ENCODE peak calls at places on chromosomes 4 and X, in eight cellular contexts. One of them, this sample, is unnamed.

GRCh38 chr4:41590591-41590990 is 52.6 kb downstream of the LIMCH1 start:
- DNase-seq in esophagus muscularis mucosa: peak; percentile 60
- DNase-seq in CD4-positive, CD25-positive, alpha-beta regulatory T cell: no peak
- DNase-seq in cardiac muscle cell: no peak
- DNase-seq in CD8-positive, alpha-beta memory T cell: no peak
- DNase-seq in pancreas: peak; percentile 16
- DNase-seq in SK-N-SH: peak; percentile 50
- DNase-seq in CD8-positive, alpha-beta T cell: no peak
- DNase-seq in this sample: no peak

GRCh38 chr4:6471303-6472007 is 959 bp downstream of the PPP2R2C start:
- DNase-seq in esophagus muscularis mucosa: peak; percentile 60
- DNase-seq in CD4-positive, CD25-positive, alpha-beta regulatory T cell: no peak
- DNase-seq in cardiac muscle cell: no peak
- DNase-seq in CD8-positive, alpha-beta memory T cell: no peak
- DNase-seq in pancreas: no peak
- DNase-seq in SK-N-SH: peak; percentile 74
- DNase-seq in CD8-positive, alpha-beta T cell: no peak
- DNase-seq in this sample: peak; percentile 28

GRCh38 chr4:121277194-121278105 is 103.4 kb downstream of the QRFPR start:
- DNase-seq in esophagus muscularis mucosa: no peak
- DNase-seq in CD4-positive, CD25-positive, alpha-beta regulatory T cell: no peak
- DNase-seq in cardiac muscle cell: peak; percentile 25
- DNase-seq in CD8-positive, alpha-beta memory T cell: no peak
- DNase-seq in pancreas: no peak
- DNase-seq in SK-N-SH: peak; percentile 4
- DNase-seq in CD8-positive, alpha-beta T cell: no peak
- DNase-seq in this sample: no peak

GRCh38 chrX:10755477-10756334 is 135.3 kb upstream of the MID1 start:
- DNase-seq in esophagus muscularis mucosa: no peak
- DNase-seq in CD4-positive, CD25-positive, alpha-beta regulatory T cell: no peak
- DNase-seq in cardiac muscle cell: peak; percentile 80
- DNase-seq in CD8-positive, alpha-beta memory T cell: no peak
- DNase-seq in pancreas: peak; percentile 6
- DNase-seq in SK-N-SH: no peak
- DNase-seq in CD8-positive, alpha-beta T cell: no peak
- DNase-seq in this sample: peak; percentile 26

GRCh38 chrX:21745756-21746155 is 12.2 kb downstream of the SMPX start:
- DNase-seq in esophagus muscularis mucosa: no peak
- DNase-seq in CD4-positive, CD25-positive, alpha-beta regulatory T cell: peak; percentile 10
- DNase-seq in cardiac muscle cell: peak; percentile 56
- DNase-seq in CD8-positive, alpha-beta memory T cell: peak; percentile 2
- DNase-seq in pancreas: peak; percentile 3
- DNase-seq in SK-N-SH: peak; percentile 15
- DNase-seq in CD8-positive, alpha-beta T cell: peak; percentile 13
- DNase-seq in this sample: peak; percentile 74

GRCh38 chrX:121853762-121854613 is 806.6 kb downstream of the GLUD2 start:
- DNase-seq in esophagus muscularis mucosa: no peak
- DNase-seq in CD4-positive, CD25-positive, alpha-beta regulatory T cell: no peak
- DNase-seq in cardiac muscle cell: no peak
- DNase-seq in CD8-positive, alpha-beta memory T cell: no peak
- DNase-seq in pancreas: no peak
- DNase-seq in SK-N-SH: no peak
- DNase-seq in CD8-positive, alpha-beta T cell: no peak
- DNase-seq in this sample: no peak

GRCh38 chr4:567457-568350 is 8.4 kb downstream of the TMEM271 start:
- DNase-seq in esophagus muscularis mucosa: no peak
- DNase-seq in CD4-positive, CD25-positive, alpha-beta regulatory T cell: no peak
- DNase-seq in cardiac muscle cell: no peak
- DNase-seq in CD8-positive, alpha-beta memory T cell: no peak
- DNase-seq in pancreas: no peak
- DNase-seq in SK-N-SH: no peak
- DNase-seq in CD8-positive, alpha-beta T cell: no peak
- DNase-seq in this sample: no peak

GRCh38 chrX:17632942-17633341 is 104.4 kb upstream of the SCML1 start:
- DNase-seq in esophagus muscularis mucosa: no peak
- DNase-seq in CD4-positive, CD25-positive, alpha-beta regulatory T cell: no peak
- DNase-seq in cardiac muscle cell: no peak
- DNase-seq in CD8-positive, alpha-beta memory T cell: no peak
- DNase-seq in pancreas: no peak
- DNase-seq in SK-N-SH: no peak
- DNase-seq in CD8-positive, alpha-beta T cell: no peak
- DNase-seq in this sample: no peak

GRCh38 chr4:180636696-180637095 is 1606.5 kb upstream of the TENM3 start:
- DNase-seq in esophagus muscularis mucosa: no peak
- DNase-seq in CD4-positive, CD25-positive, alpha-beta regulatory T cell: no peak
- DNase-seq in cardiac muscle cell: no peak
- DNase-seq in CD8-positive, alpha-beta memory T cell: no peak
- DNase-seq in pancreas: no peak
- DNase-seq in SK-N-SH: no peak
- DNase-seq in CD8-positive, alpha-beta T cell: no peak
- DNase-seq in this sample: peak; percentile 4

DNA sequence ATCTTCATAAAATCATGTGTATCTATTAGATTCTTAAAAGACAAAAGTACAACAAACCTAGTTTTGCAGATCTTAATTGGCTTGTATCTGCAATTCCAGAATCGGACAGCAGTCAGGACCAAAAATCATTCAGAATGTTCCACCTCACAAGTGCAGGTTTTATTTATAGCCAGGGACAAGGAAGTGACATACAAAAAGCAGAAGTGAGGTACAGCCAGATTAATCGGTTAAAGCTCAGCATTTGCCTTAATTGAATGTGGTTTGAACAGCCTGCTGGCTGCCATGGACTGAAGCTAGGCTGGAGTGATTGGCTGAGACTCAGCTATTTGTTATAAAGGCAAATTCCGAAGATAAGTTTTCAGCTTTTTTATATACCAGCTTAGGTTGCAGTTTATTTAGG is 932.6 kb downstream of the C4orf33 start:
- DNase-seq in esophagus muscularis mucosa: no peak
- DNase-seq in CD4-positive, CD25-positive, alpha-beta regulatory T cell: no peak
- DNase-seq in cardiac muscle cell: peak; percentile 17
- DNase-seq in CD8-positive, alpha-beta memory T cell: no peak
- DNase-seq in pancreas: no peak
- DNase-seq in SK-N-SH: no peak
- DNase-seq in CD8-positive, alpha-beta T cell: no peak
- DNase-seq in this sample: no peak
- H3K4me1 ChIP-seq in esophagus muscularis mucosa: no peaks in the 10 kb centered on the region
- H3K4me1 ChIP-seq in CD4-positive, CD25-positive, alpha-beta regulatory T cell: no peaks in the 10 kb centered on the region
- H3K4me1 ChIP-seq in cardiac muscle cell: peaks cover 10% of the 10 kb centered on the region
- H3K4me1 ChIP-seq in CD8-positive, alpha-beta memory T cell: no peaks in the 10 kb centered on the region
- H3K4me1 ChIP-seq in pancreas: no peaks in the 10 kb centered on the region
- H3K4me1 ChIP-seq in SK-N-SH: no peaks in the 10 kb centered on the region
- H3K4me1 ChIP-seq in CD8-positive, alpha-beta T cell: no peaks in the 10 kb centered on the region
- H3K4me1 ChIP-seq in this sample: no peaks in the 10 kb centered on the region

GRCh38 chr4:80171656-80172055 is 25.6 kb upstream of the PRDM8 start:
- DNase-seq in esophagus muscularis mucosa: no peak
- DNase-seq in CD4-positive, CD25-positive, alpha-beta regulatory T cell: no peak
- DNase-seq in cardiac muscle cell: no peak
- DNase-seq in CD8-positive, alpha-beta memory T cell: no peak
- DNase-seq in pancreas: no peak
- DNase-seq in SK-N-SH: no peak
- DNase-seq in CD8-positive, alpha-beta T cell: no peak
- DNase-seq in this sample: no peak

GRCh38 chr4:80173841-80174240 is 23.5 kb upstream of the PRDM8 start:
- DNase-seq in esophagus muscularis mucosa: no peak
- DNase-seq in CD4-positive, CD25-positive, alpha-beta regulatory T cell: no peak
- DNase-seq in cardiac muscle cell: no peak
- DNase-seq in CD8-positive, alpha-beta memory T cell: no peak
- DNase-seq in pancreas: no peak
- DNase-seq in SK-N-SH: no peak
- DNase-seq in CD8-positive, alpha-beta T cell: no peak
- DNase-seq in this sample: no peak

GRCh38 chr4:80172203-80172602 is 25.1 kb upstream of the PRDM8 start:
- DNase-seq in esophagus muscularis mucosa: no peak
- DNase-seq in CD4-positive, CD25-positive, alpha-beta regulatory T cell: no peak
- DNase-seq in cardiac muscle cell: no peak
- DNase-seq in CD8-positive, alpha-beta memory T cell: no peak
- DNase-seq in pancreas: no peak
- DNase-seq in SK-N-SH: no peak
- DNase-seq in CD8-positive, alpha-beta T cell: no peak
- DNase-seq in this sample: no peak

GRCh38 chr4:80171251-80171650 is 26.1 kb upstream of the PRDM8 start:
- DNase-seq in esophagus muscularis mucosa: no peak
- DNase-seq in CD4-positive, CD25-positive, alpha-beta regulatory T cell: no peak
- DNase-seq in cardiac muscle cell: no peak
- DNase-seq in CD8-positive, alpha-beta memory T cell: no peak
- DNase-seq in pancreas: no peak
- DNase-seq in SK-N-SH: no peak
- DNase-seq in CD8-positive, alpha-beta T cell: no peak
- DNase-seq in this sample: no peak

GRCh38 chr4:80173387-80173786 is 23.9 kb upstream of the PRDM8 start:
- DNase-seq in esophagus muscularis mucosa: no peak
- DNase-seq in CD4-positive, CD25-positive, alpha-beta regulatory T cell: peak; percentile 39
- DNase-seq in cardiac muscle cell: no peak
- DNase-seq in CD8-positive, alpha-beta memory T cell: peak; percentile 39
- DNase-seq in pancreas: no peak
- DNase-seq in SK-N-SH: no peak
- DNase-seq in CD8-positive, alpha-beta T cell: peak; percentile 34
- DNase-seq in this sample: no peak
- H3K4me3 ChIP-seq in esophagus muscularis mucosa: no peak overlapping the region
- H3K4me3 ChIP-seq in CD4-positive, CD25-positive, alpha-beta regulatory T cell: peak overlapping the region; percentile 78
- H3K4me3 ChIP-seq in cardiac muscle cell: no peak overlapping the region
- H3K4me3 ChIP-seq in CD8-positive, alpha-beta memory T cell: peak overlapping the region; percentile 2
- H3K4me3 ChIP-seq in pancreas: no peak overlapping the region
- H3K4me3 ChIP-seq in SK-N-SH: no peak overlapping the region
- H3K4me3 ChIP-seq in CD8-positive, alpha-beta T cell: peak overlapping the region; percentile 1
- H3K4me3 ChIP-seq in this sample: no peak overlapping the region

GRCh38 chrX:48818098-48818497 is 8.2 kb upstream of the ERAS start:
- DNase-seq in esophagus muscularis mucosa: no peak
- DNase-seq in CD4-positive, CD25-positive, alpha-beta regulatory T cell: no peak
- DNase-seq in cardiac muscle cell: no peak
- DNase-seq in CD8-positive, alpha-beta memory T cell: no peak
- DNase-seq in pancreas: no peak
- DNase-seq in SK-N-SH: no peak
- DNase-seq in CD8-positive, alpha-beta T cell: no peak
- DNase-seq in this sample: no peak
- H3K36me3 ChIP-seq in esophagus muscularis mucosa: peaks cover 90% of the 10 kb centered on the region
- H3K36me3 ChIP-seq in CD4-positive, CD25-positive, alpha-beta regulatory T cell: no peaks in the 10 kb centered on the region
- H3K36me3 ChIP-seq in cardiac muscle cell: no peaks in the 10 kb centered on the region
- H3K36me3 ChIP-seq in CD8-positive, alpha-beta memory T cell: no peaks in the 10 kb centered on the region
- H3K36me3 ChIP-seq in pancreas: no peaks in the 10 kb centered on the region
- H3K36me3 ChIP-seq in SK-N-SH: no peaks in the 10 kb centered on the region
- H3K36me3 ChIP-seq in CD8-positive, alpha-beta T cell: no peaks in the 10 kb centered on the region
- H3K36me3 ChIP-seq in this sample: peaks cover 16% of the 10 kb centered on the region

DNA sequence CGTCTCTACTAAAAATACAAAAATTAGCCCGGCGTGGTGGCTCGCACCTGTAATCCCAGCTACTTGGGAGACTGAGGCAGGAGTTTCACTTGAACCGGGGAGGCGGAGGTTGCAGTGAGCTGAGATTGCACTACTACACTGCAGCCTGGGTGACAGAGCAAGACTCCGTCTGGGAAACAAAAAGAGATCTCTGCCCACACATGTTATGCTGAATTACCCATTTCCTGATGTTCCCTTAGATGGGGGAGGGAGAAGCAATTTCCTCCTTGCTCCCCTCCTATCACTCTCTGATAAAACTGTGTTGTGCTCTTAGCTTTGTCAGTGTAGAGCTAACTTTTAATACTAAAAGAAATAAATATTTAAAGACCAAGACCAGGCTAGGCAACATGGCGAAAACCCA is 102.5 kb downstream of the LARP7 start:
- DNase-seq in esophagus muscularis mucosa: peak; percentile 42
- DNase-seq in CD4-positive, CD25-positive, alpha-beta regulatory T cell: no peak
- DNase-seq in cardiac muscle cell: no peak
- DNase-seq in CD8-positive, alpha-beta memory T cell: no peak
- DNase-seq in pancreas: no peak
- DNase-seq in SK-N-SH: no peak
- DNase-seq in CD8-positive, alpha-beta T cell: no peak
- DNase-seq in this sample: no peak
- H3K4me1 ChIP-seq in esophagus muscularis mucosa: no peaks in the 10 kb centered on the region
- H3K4me1 ChIP-seq in CD4-positive, CD25-positive, alpha-beta regulatory T cell: no peaks in the 10 kb centered on the region
- H3K4me1 ChIP-seq in cardiac muscle cell: no peaks in the 10 kb centered on the region
- H3K4me1 ChIP-seq in CD8-positive, alpha-beta memory T cell: no peaks in the 10 kb centered on the region
- H3K4me1 ChIP-seq in pancreas: no peaks in the 10 kb centered on the region
- H3K4me1 ChIP-seq in SK-N-SH: no peaks in the 10 kb centered on the region
- H3K4me1 ChIP-seq in CD8-positive, alpha-beta T cell: no peaks in the 10 kb centered on the region
- H3K4me1 ChIP-seq in this sample: peaks cover 3% of the 10 kb centered on the region

DNA sequence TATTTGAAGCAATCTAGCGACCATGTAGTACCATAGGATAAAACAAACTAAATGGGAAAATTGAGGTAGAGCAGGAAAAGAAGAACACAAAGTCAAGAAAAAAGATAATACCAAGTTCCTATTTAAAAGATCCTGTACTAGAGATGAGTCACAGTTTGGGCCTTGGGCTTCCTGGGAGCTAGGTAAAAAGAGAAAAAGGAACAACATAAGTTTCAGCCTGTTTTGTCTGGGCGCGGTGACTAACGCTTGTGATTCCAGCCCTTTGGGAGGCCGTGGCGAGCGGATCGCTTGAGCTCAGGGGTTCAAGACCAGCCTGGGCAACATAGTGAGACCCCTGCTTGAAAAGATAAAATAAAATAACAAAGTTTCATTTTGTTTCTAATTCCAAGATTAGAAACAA is 14.0 kb upstream of the TMEM156 start:
- DNase-seq in esophagus muscularis mucosa: no peak
- DNase-seq in CD4-positive, CD25-positive, alpha-beta regulatory T cell: no peak
- DNase-seq in cardiac muscle cell: no peak
- DNase-seq in CD8-positive, alpha-beta memory T cell: no peak
- DNase-seq in pancreas: no peak
- DNase-seq in SK-N-SH: no peak
- DNase-seq in CD8-positive, alpha-beta T cell: no peak
- DNase-seq in this sample: no peak
- H3K4me3 ChIP-seq in esophagus muscularis mucosa: peak overlapping the region; percentile 92
- H3K4me3 ChIP-seq in CD4-positive, CD25-positive, alpha-beta regulatory T cell: peak overlapping the region; percentile 87
- H3K4me3 ChIP-seq in cardiac muscle cell: no peak overlapping the region
- H3K4me3 ChIP-seq in CD8-positive, alpha-beta memory T cell: no peak overlapping the region
- H3K4me3 ChIP-seq in pancreas: no peak overlapping the region
- H3K4me3 ChIP-seq in SK-N-SH: peak overlapping the region; percentile 64
- H3K4me3 ChIP-seq in CD8-positive, alpha-beta T cell: no peak overlapping the region
- H3K4me3 ChIP-seq in this sample: peak overlapping the region; percentile 47

GRCh38 chrX:46072776-46073175 is 472.4 kb downstream of the ZNF674 start:
- DNase-seq in esophagus muscularis mucosa: no peak
- DNase-seq in CD4-positive, CD25-positive, alpha-beta regulatory T cell: no peak
- DNase-seq in cardiac muscle cell: no peak
- DNase-seq in CD8-positive, alpha-beta memory T cell: no peak
- DNase-seq in pancreas: no peak
- DNase-seq in SK-N-SH: no peak
- DNase-seq in CD8-positive, alpha-beta T cell: no peak
- DNase-seq in this sample: no peak
- H3K36me3 ChIP-seq in esophagus muscularis mucosa: no peaks in the 10 kb centered on the region
- H3K36me3 ChIP-seq in CD4-positive, CD25-positive, alpha-beta regulatory T cell: no peaks in the 10 kb centered on the region
- H3K36me3 ChIP-seq in cardiac muscle cell: no peaks in the 10 kb centered on the region
- H3K36me3 ChIP-seq in CD8-positive, alpha-beta memory T cell: no peaks in the 10 kb centered on the region
- H3K36me3 ChIP-seq in pancreas: no peaks in the 10 kb centered on the region
- H3K36me3 ChIP-seq in SK-N-SH: no peaks in the 10 kb centered on the region
- H3K36me3 ChIP-seq in CD8-positive, alpha-beta T cell: no peaks in the 10 kb centered on the region
- H3K36me3 ChIP-seq in this sample: no peaks in the 10 kb centered on the region

GRCh38 chr4:27084685-27085356 is 224.2 kb downstream of the STIM2 start:
- DNase-seq in esophagus muscularis mucosa: no peak
- DNase-seq in CD4-positive, CD25-positive, alpha-beta regulatory T cell: no peak
- DNase-seq in cardiac muscle cell: peak; percentile 65
- DNase-seq in CD8-positive, alpha-beta memory T cell: no peak
- DNase-seq in pancreas: no peak
- DNase-seq in SK-N-SH: peak; percentile 52
- DNase-seq in CD8-positive, alpha-beta T cell: no peak
- DNase-seq in this sample: peak; percentile 69
- H3K4me1 ChIP-seq in esophagus muscularis mucosa: peaks cover 13% of the 10 kb centered on the region
- H3K4me1 ChIP-seq in CD4-positive, CD25-positive, alpha-beta regulatory T cell: peaks cover 5% of the 10 kb centered on the region
- H3K4me1 ChIP-seq in cardiac muscle cell: peaks cover 10% of the 10 kb centered on the region
- H3K4me1 ChIP-seq in CD8-positive, alpha-beta memory T cell: peaks cover 11% of the 10 kb centered on the region
- H3K4me1 ChIP-seq in pancreas: peaks cover 7% of the 10 kb centered on the region
- H3K4me1 ChIP-seq in SK-N-SH: no peaks in the 10 kb centered on the region
- H3K4me1 ChIP-seq in CD8-positive, alpha-beta T cell: no peaks in the 10 kb centered on the region
- H3K4me1 ChIP-seq in this sample: peaks cover 8% of the 10 kb centered on the region

GRCh38 chr4:82268050-82268825 is 105.6 kb downstream of the HNRNPD start:
- DNase-seq in esophagus muscularis mucosa: no peak
- DNase-seq in CD4-positive, CD25-positive, alpha-beta regulatory T cell: peak; percentile 14
- DNase-seq in cardiac muscle cell: peak; percentile 74
- DNase-seq in CD8-positive, alpha-beta memory T cell: peak; percentile 9
- DNase-seq in pancreas: peak; percentile 17
- DNase-seq in SK-N-SH: peak; percentile 57
- DNase-seq in CD8-positive, alpha-beta T cell: peak; percentile 16
- DNase-seq in this sample: peak; percentile 64
- H3K4me3 ChIP-seq in esophagus muscularis mucosa: no peak overlapping the region
- H3K4me3 ChIP-seq in CD4-positive, CD25-positive, alpha-beta regulatory T cell: no peak overlapping the region
- H3K4me3 ChIP-seq in cardiac muscle cell: no peak overlapping the region
- H3K4me3 ChIP-seq in CD8-positive, alpha-beta memory T cell: no peak overlapping the region
- H3K4me3 ChIP-seq in pancreas: no peak overlapping the region
- H3K4me3 ChIP-seq in SK-N-SH: no peak overlapping the region
- H3K4me3 ChIP-seq in CD8-positive, alpha-beta T cell: no peak overlapping the region
- H3K4me3 ChIP-seq in this sample: no peak overlapping the region

This sample was measured in HAP-1.